ENCODE peak calls at places on chromosomes 11 and 22, in ten cellular contexts. One of them, this sample, is unnamed. For H3K27me3, the result is how much of the 10 kb centered on the place peaks cover.

GRCh38 chr22:38176170-38176741 is 5.4 kb downstream of the PLA2G6 start:
- DNase-seq in neural progenitor cell: no peak
- DNase-seq in BJ: peak
- DNase-seq in esophagus squamous epithelium: peak
- DNase-seq in cardiac muscle cell: no peak
- DNase-seq in left lung: peak
- DNase-seq in fibroblast of lung: peak
- DNase-seq in MM.1S: no peak
- DNase-seq in ovary: peak
- DNase-seq in colonic mucosa: no peak
- DNase-seq in this sample: peak

GRCh38 chr11:60950933-60951610 is 904 bp downstream of the SLC15A3 start:
- DNase-seq in neural progenitor cell: peak
- DNase-seq in BJ: no peak
- DNase-seq in esophagus squamous epithelium: no peak
- DNase-seq in cardiac muscle cell: no peak
- DNase-seq in left lung: peak
- DNase-seq in fibroblast of lung: peak
- DNase-seq in MM.1S: no peak
- DNase-seq in ovary: peak
- DNase-seq in colonic mucosa: no peak
- DNase-seq in this sample: no peak

GRCh38 chr11:117840881-117841581 is 16.5 kb upstream of the FXYD2 start:
- DNase-seq in neural progenitor cell: no peak
- DNase-seq in BJ: no peak
- DNase-seq in esophagus squamous epithelium: no peak
- DNase-seq in cardiac muscle cell: no peak
- DNase-seq in left lung: peak
- DNase-seq in fibroblast of lung: no peak
- DNase-seq in MM.1S: no peak
- DNase-seq in ovary: no peak
- DNase-seq in colonic mucosa: no peak
- DNase-seq in this sample: no peak

GRCh38 chr11:130651266-130651855 is 202.9 kb downstream of the ADAMTS15 start:
- DNase-seq in neural progenitor cell: peak
- DNase-seq in BJ: no peak
- DNase-seq in esophagus squamous epithelium: no peak
- DNase-seq in cardiac muscle cell: no peak
- DNase-seq in left lung: no peak
- DNase-seq in fibroblast of lung: no peak
- DNase-seq in MM.1S: no peak
- DNase-seq in ovary: no peak
- DNase-seq in colonic mucosa: no peak
- DNase-seq in this sample: no peak

GRCh38 chr11:41795004-41795403 is 335.6 kb upstream of the LRRC4C start:
- DNase-seq in neural progenitor cell: no peak
- DNase-seq in BJ: no peak
- DNase-seq in esophagus squamous epithelium: no peak
- DNase-seq in cardiac muscle cell: no peak
- DNase-seq in left lung: no peak
- DNase-seq in fibroblast of lung: no peak
- DNase-seq in MM.1S: no peak
- DNase-seq in ovary: no peak
- DNase-seq in colonic mucosa: no peak
- DNase-seq in this sample: no peak

GRCh38 chr11:134882671-134883318 is 470.8 kb upstream of the B3GAT1 start:
- DNase-seq in neural progenitor cell: no peak
- DNase-seq in BJ: no peak
- DNase-seq in esophagus squamous epithelium: no peak
- DNase-seq in cardiac muscle cell: no peak
- DNase-seq in left lung: no peak
- DNase-seq in fibroblast of lung: no peak
- DNase-seq in MM.1S: no peak
- DNase-seq in ovary: no peak
- DNase-seq in colonic mucosa: no peak
- DNase-seq in this sample: no peak

GRCh38 chr11:69878144-69878883 is 59.1 kb upstream of the FGF3 start:
- DNase-seq in neural progenitor cell: no peak
- DNase-seq in BJ: no peak
- DNase-seq in esophagus squamous epithelium: no peak
- DNase-seq in cardiac muscle cell: no peak
- DNase-seq in left lung: no peak
- DNase-seq in fibroblast of lung: no peak
- DNase-seq in MM.1S: no peak
- DNase-seq in ovary: no peak
- DNase-seq in colonic mucosa: no peak
- DNase-seq in this sample: no peak

GRCh38 chr11:127493330-127493729 is 492.8 kb upstream of the KIRREL3 start:
- DNase-seq in neural progenitor cell: peak
- DNase-seq in BJ: no peak
- DNase-seq in esophagus squamous epithelium: no peak
- DNase-seq in cardiac muscle cell: peak
- DNase-seq in left lung: no peak
- DNase-seq in fibroblast of lung: peak
- DNase-seq in MM.1S: peak
- DNase-seq in ovary: no peak
- DNase-seq in colonic mucosa: no peak
- DNase-seq in this sample: no peak

GRCh38 chr22:19759459-19759993 is 1.1 kb upstream of the TBX1 start:
- DNase-seq in neural progenitor cell: peak
- DNase-seq in BJ: no peak
- DNase-seq in esophagus squamous epithelium: no peak
- DNase-seq in cardiac muscle cell: no peak
- DNase-seq in left lung: peak
- DNase-seq in fibroblast of lung: no peak
- DNase-seq in MM.1S: no peak
- DNase-seq in ovary: no peak
- DNase-seq in colonic mucosa: no peak
- DNase-seq in this sample: no peak

GRCh38 chr22:49678137-49678841 is 149.4 kb downstream of the BRD1 start:
- DNase-seq in neural progenitor cell: no peak
- DNase-seq in BJ: no peak
- DNase-seq in esophagus squamous epithelium: no peak
- DNase-seq in cardiac muscle cell: no peak
- DNase-seq in left lung: no peak
- DNase-seq in fibroblast of lung: no peak
- DNase-seq in MM.1S: no peak
- DNase-seq in ovary: no peak
- DNase-seq in colonic mucosa: no peak
- DNase-seq in this sample: no peak

GRCh38 chr11:77634724-77635123 is 2.9 kb downstream of the CLNS1A start:
- DNase-seq in neural progenitor cell: no peak
- DNase-seq in BJ: no peak
- DNase-seq in esophagus squamous epithelium: no peak
- DNase-seq in cardiac muscle cell: no peak
- DNase-seq in left lung: no peak
- DNase-seq in fibroblast of lung: no peak
- DNase-seq in MM.1S: no peak
- DNase-seq in ovary: no peak
- DNase-seq in colonic mucosa: no peak
- DNase-seq in this sample: no peak

GRCh38 chr11:1479006-1479677 is 7.4 kb downstream of the MOB2 start:
- DNase-seq in neural progenitor cell: no peak
- DNase-seq in BJ: no peak
- DNase-seq in esophagus squamous epithelium: no peak
- DNase-seq in cardiac muscle cell: no peak
- DNase-seq in left lung: peak
- DNase-seq in fibroblast of lung: no peak
- DNase-seq in MM.1S: no peak
- DNase-seq in ovary: no peak
- DNase-seq in colonic mucosa: no peak
- DNase-seq in this sample: no peak

GRCh38 chr11:130124096-130124495 is 35.5 kb upstream of the ST14 start:
- DNase-seq in neural progenitor cell: no peak
- DNase-seq in BJ: peak
- DNase-seq in esophagus squamous epithelium: peak
- DNase-seq in cardiac muscle cell: peak
- DNase-seq in left lung: peak
- DNase-seq in fibroblast of lung: peak
- DNase-seq in MM.1S: no peak
- DNase-seq in ovary: no peak
- DNase-seq in colonic mucosa: no peak
- DNase-seq in this sample: peak

DNA sequence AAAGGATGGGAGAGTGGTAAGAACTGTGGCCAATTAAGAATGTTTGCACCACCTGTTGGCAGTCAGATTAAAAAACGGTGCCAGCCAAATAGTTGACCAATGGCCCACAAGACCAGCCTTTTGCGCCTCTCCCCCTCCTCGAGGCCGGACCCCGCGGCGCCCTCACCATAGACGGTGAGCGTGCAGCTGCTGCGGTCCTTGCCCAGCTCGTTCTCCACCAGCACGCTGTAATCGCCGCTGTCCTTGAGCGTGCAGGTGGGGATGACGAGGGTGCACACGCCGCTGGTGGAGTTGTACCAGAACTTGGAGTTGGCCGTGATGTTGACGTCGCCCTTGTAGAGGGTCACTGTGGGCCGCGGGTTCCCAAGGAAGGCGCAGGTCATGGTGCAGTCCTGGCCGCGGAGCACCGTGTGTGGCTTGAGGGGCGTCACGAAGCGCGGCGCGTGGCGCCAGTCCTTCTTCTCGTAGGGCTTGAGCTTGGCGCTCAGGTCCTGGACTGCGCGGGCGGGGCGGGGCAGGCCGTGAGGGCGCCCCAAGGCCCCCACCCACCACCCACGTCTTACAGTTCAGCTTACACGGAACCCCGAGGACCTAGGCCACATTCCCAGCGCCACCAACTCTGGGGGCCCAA is 7.2 kb downstream of the TMEM86A start:
- DNase-seq in neural progenitor cell: no peak
- DNase-seq in BJ: no peak
- DNase-seq in esophagus squamous epithelium: no peak
- DNase-seq in cardiac muscle cell: peak
- DNase-seq in left lung: peak
- DNase-seq in fibroblast of lung: no peak
- DNase-seq in MM.1S: no peak
- DNase-seq in ovary: no peak
- DNase-seq in colonic mucosa: peak
- DNase-seq in this sample: no peak
- H3K4me3 ChIP-seq in neural progenitor cell: no peak
- H3K4me3 ChIP-seq in BJ: peak
- H3K4me3 ChIP-seq in esophagus squamous epithelium: peak
- H3K4me3 ChIP-seq in cardiac muscle cell: peak
- H3K4me3 ChIP-seq in left lung: peak
- H3K4me3 ChIP-seq in fibroblast of lung: peak
- H3K4me3 ChIP-seq in MM.1S: no peak
- H3K4me3 ChIP-seq in ovary: peak
- H3K4me3 ChIP-seq in colonic mucosa: peak
- H3K4me3 ChIP-seq in this sample: peak

GRCh38 chr11:8266246-8267241 is 2.9 kb upstream of the LMO1 start:
- DNase-seq in neural progenitor cell: no peak
- DNase-seq in BJ: no peak
- DNase-seq in esophagus squamous epithelium: no peak
- DNase-seq in cardiac muscle cell: no peak
- DNase-seq in left lung: no peak
- DNase-seq in fibroblast of lung: no peak
- DNase-seq in MM.1S: no peak
- DNase-seq in ovary: no peak
- DNase-seq in colonic mucosa: no peak
- DNase-seq in this sample: no peak
- H3K27me3 ChIP-seq in neural progenitor cell: half or more
- H3K27me3 ChIP-seq in BJ: half or more
- H3K27me3 ChIP-seq in esophagus squamous epithelium: under half
- H3K27me3 ChIP-seq in cardiac muscle cell: half or more
- H3K27me3 ChIP-seq in left lung: half or more
- H3K27me3 ChIP-seq in fibroblast of lung: under half
- H3K27me3 ChIP-seq in MM.1S: under half
- H3K27me3 ChIP-seq in ovary: under half
- H3K27me3 ChIP-seq in colonic mucosa: half or more
- H3K27me3 ChIP-seq in this sample: half or more

GRCh38 chr22:37098976-37099577 is 10.4 kb downstream of the TMPRSS6 start:
- DNase-seq in neural progenitor cell: peak
- DNase-seq in BJ: no peak
- DNase-seq in esophagus squamous epithelium: no peak
- DNase-seq in cardiac muscle cell: no peak
- DNase-seq in left lung: no peak
- DNase-seq in fibroblast of lung: no peak
- DNase-seq in MM.1S: no peak
- DNase-seq in ovary: no peak
- DNase-seq in colonic mucosa: no peak
- DNase-seq in this sample: no peak
- TF ChIP-seq CTCF in neural progenitor cell: peak
- TF ChIP-seq CTCF in BJ: no peak
- TF ChIP-seq CTCF in esophagus squamous epithelium: no peak
- TF ChIP-seq CTCF in cardiac muscle cell: peak
- TF ChIP-seq CTCF in left lung: no peak
- TF ChIP-seq CTCF in fibroblast of lung: no peak
- TF ChIP-seq CTCF in MM.1S: peak
- TF ChIP-seq CTCF in ovary: no peak
- TF ChIP-seq CTCF in colonic mucosa: no peak
- TF ChIP-seq CTCF in this sample: no peak

GRCh38 chr11:99015634-99016454 is 4.9 kb upstream of the CNTN5 start:
- DNase-seq in neural progenitor cell: peak
- DNase-seq in BJ: no peak
- DNase-seq in esophagus squamous epithelium: no peak
- DNase-seq in cardiac muscle cell: peak
- DNase-seq in left lung: no peak
- DNase-seq in fibroblast of lung: peak
- DNase-seq in MM.1S: peak
- DNase-seq in ovary: no peak
- DNase-seq in colonic mucosa: no peak
- DNase-seq in this sample: no peak

GRCh38 chr11:99019676-99020075 is 1.1 kb upstream of the CNTN5 start:
- DNase-seq in neural progenitor cell: peak
- DNase-seq in BJ: no peak
- DNase-seq in esophagus squamous epithelium: no peak
- DNase-seq in cardiac muscle cell: no peak
- DNase-seq in left lung: no peak
- DNase-seq in fibroblast of lung: no peak
- DNase-seq in MM.1S: no peak
- DNase-seq in ovary: no peak
- DNase-seq in colonic mucosa: no peak
- DNase-seq in this sample: no peak

DNA sequence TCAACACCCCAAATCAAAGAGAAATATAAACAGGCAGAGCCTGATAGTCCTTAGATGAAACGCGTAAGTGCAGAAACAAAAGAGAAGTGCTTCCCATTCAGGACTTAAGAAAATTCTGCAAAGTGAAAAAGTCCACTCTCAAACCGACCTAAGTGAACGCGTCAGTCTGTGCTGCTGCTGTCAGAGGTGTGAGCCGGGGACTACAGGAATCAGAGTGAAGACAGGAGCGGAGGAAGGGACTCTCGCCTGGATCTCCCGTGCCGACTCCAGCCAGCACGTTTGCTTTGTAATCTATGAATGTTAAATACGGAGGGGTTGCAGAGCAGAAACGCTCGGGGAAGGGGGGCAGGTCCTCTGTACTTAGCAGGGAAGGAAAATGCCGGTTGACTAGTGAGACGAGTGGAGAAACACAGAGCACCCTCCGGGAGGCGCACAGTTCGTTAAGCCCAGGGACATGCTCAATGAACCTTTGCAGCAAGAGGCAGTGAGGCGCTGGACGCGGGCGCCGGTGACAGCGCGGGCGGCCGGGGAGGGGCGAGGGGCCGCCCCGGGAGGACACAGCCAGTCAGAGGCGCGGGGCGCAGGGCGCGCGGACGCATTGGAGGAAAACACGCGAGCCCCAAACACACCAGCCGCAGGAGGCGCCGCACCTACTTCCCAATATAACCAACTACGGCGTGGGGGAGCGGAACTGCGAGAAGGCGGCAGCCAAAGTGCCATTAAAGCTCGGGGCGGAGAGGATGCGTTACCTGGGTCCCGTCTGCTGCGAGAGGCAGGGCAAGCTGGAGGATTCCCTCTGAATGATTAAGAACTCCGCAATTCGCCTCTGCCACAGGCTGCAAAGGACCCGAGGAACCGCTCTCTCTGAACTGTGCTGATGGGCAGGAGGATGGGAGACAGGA is at the start of gene CNTN5:
- DNase-seq in neural progenitor cell: peak
- DNase-seq in BJ: no peak
- DNase-seq in esophagus squamous epithelium: no peak
- DNase-seq in cardiac muscle cell: peak
- DNase-seq in left lung: peak
- DNase-seq in fibroblast of lung: peak
- DNase-seq in MM.1S: peak
- DNase-seq in ovary: no peak
- DNase-seq in colonic mucosa: peak
- DNase-seq in this sample: peak
- H3K4me3 ChIP-seq in neural progenitor cell: peak
- H3K4me3 ChIP-seq in BJ: no peak
- H3K4me3 ChIP-seq in esophagus squamous epithelium: peak
- H3K4me3 ChIP-seq in cardiac muscle cell: peak
- H3K4me3 ChIP-seq in left lung: peak
- H3K4me3 ChIP-seq in fibroblast of lung: peak
- H3K4me3 ChIP-seq in MM.1S: peak
- H3K4me3 ChIP-seq in ovary: peak
- H3K4me3 ChIP-seq in colonic mucosa: peak
- H3K4me3 ChIP-seq in this sample: peak